ENCODE peak calls at places on chromosomes 3 and 15, in seven cellular contexts. G is B cell, F is germinal center, C is left ventricle myocardium superior, L is BJ, O is MG63, E is GM20000. P is an unnamed sample.

GRCh38 chr3:131402391-131403039 is 20.9 kb downstream of the NUDT16 start:
- DNase-seq in G (no peak), F (no peak), C (no peak), L (peak; percentile 23), O (no peak), E (no peak), P (no peak)

GRCh38 chr3:32239638-32240550 is 1.4 kb downstream of the CMTM8 start:
- DNase-seq in G (peak; percentile 53), F (peak; percentile 76), C (no peak), L (no peak), O (no peak), E (peak; percentile 68), P (peak; percentile 63)

GRCh38 chr3:19270471-19270870 is 122.2 kb downstream of the KCNH8 start:
- DNase-seq in G (no peak), F (no peak), C (no peak), L (no peak), O (no peak), E (no peak), P (no peak)

GRCh38 chr3:182709306-182709705 is 84.0 kb upstream of the ATP11B start:
- DNase-seq in G (no peak), F (no peak), C (no peak), L (no peak), O (no peak), E (no peak), P (no peak)

GRCh38 chr3:135513106-135514063 is 452.1 kb upstream of the PPP2R3A start:
- DNase-seq in G (no peak), F (no peak), C (no peak), L (peak; percentile 18), O (peak; percentile 50), E (no peak), P (no peak)

GRCh38 chr3:120673116-120673515 is 8.9 kb downstream of the HGD start:
- DNase-seq in G (no peak), F (no peak), C (no peak), L (no peak), O (no peak), E (no peak), P (no peak)

GRCh38 chr3:55622733-55623132 is 135.6 kb upstream of the WNT5A start:
- DNase-seq in G (no peak), F (no peak), C (no peak), L (no peak), O (no peak), E (no peak), P (no peak)

GRCh38 chr3:5136619-5137429 is 14.7 kb downstream of the ARL8B start:
- DNase-seq in G (peak; percentile 56), F (peak; percentile 65), C (no peak), L (no peak), O (peak; percentile 32), E (peak; percentile 66), P (peak; percentile 54)

GRCh38 chr3:24158756-24159155 is 213.7 kb downstream of the NR1D2 start:
- DNase-seq in G (no peak), F (no peak), C (no peak), L (no peak), O (no peak), E (no peak), P (no peak)

GRCh38 chr3:37536799-37537311 is 324.8 kb upstream of the CTDSPL start:
- DNase-seq in G (no peak), F (no peak), C (no peak), L (no peak), O (no peak), E (no peak), P (no peak)

GRCh38 chr3:40780801-40781406 is 256.1 kb downstream of the ZNF621 start:
- DNase-seq in G (no peak), F (no peak), C (peak; percentile 71), L (peak; percentile 2), O (peak; percentile 31), E (no peak), P (no peak)

GRCh38 chr15:67103869-67104268 is 38.5 kb downstream of the SMAD3 start:
- DNase-seq in G (no peak), F (no peak), C (no peak), L (no peak), O (no peak), E (no peak), P (no peak)

GRCh38 chr3:124381565-124382333 is 348.5 kb upstream of the UMPS start:
- DNase-seq in G (no peak), F (no peak), C (no peak), L (no peak), O (peak; percentile 25), E (no peak), P (no peak)

P was measured in GM13977.